ENCODE peak calls at places on chromosomes 3 and 15, in eight cellular contexts. H is transverse colon, D is iPS-NIHi11, R is T-helper 9 cell, K is hepatocyte, O is H7, S is epithelial cell of esophagus, Q is stomach. U is an unnamed sample.

GRCh38 chr3:172135766-172136729 is 96.7 kb downstream of the FNDC3B start:
- DNase-seq in H (no peak), D (no peak), R (no peak), K (no peak), O (no peak), S (peak; percentile 85), Q (no peak), U (no peak)

GRCh38 chr3:125116311-125117069 is 60.7 kb upstream of the HEG1 start:
- DNase-seq in H (no peak), D (peak; percentile 37), R (no peak), K (peak; percentile 41), O (no peak), S (peak; percentile 79), Q (no peak), U (no peak)

GRCh38 chr3:18712713-18713575 is 287.8 kb upstream of the SATB1 start:
- DNase-seq in H (no peak), D (no peak), R (no peak), K (no peak), O (no peak), S (no peak), Q (no peak), U (no peak)

GRCh38 chr15:95620934-95621579 is 709.4 kb upstream of the NR2F2 start:
- DNase-seq in H (no peak), D (no peak), R (no peak), K (no peak), O (no peak), S (peak; percentile 9), Q (no peak), U (no peak)

GRCh38 chr15:74226761-74227540 is 9.2 kb upstream of the CCDC33 start:
- DNase-seq in H (no peak), D (no peak), R (no peak), K (no peak), O (no peak), S (peak; percentile 21), Q (no peak), U (no peak)

GRCh38 chr3:177212278-177212610 is 15.0 kb upstream of the TBL1XR1 start:
- DNase-seq in H (no peak), D (no peak), R (no peak), K (no peak), O (no peak), S (no peak), Q (no peak), U (no peak)

GRCh38 chr3:159870723-159871122 is 117.9 kb upstream of the IL12A start:
- DNase-seq in H (no peak), D (no peak), R (no peak), K (no peak), O (no peak), S (no peak), Q (no peak), U (no peak)

GRCh38 chr15:41970456-41970855 is 1.9 kb downstream of the EHD4 start:
- DNase-seq in H (peak; percentile 6), D (no peak), R (no peak), K (no peak), O (no peak), S (no peak), Q (peak; percentile 9), U (no peak)

GRCh38 chr3:67804089-67804488 is 149.7 kb upstream of the SUCLG2 start:
- DNase-seq in H (no peak), D (peak; percentile 8), R (no peak), K (no peak), O (no peak), S (no peak), Q (no peak), U (no peak)

GRCh38 chr3:23650371-23651140 is 155.2 kb upstream of the UBE2E1 start:
- DNase-seq in H (no peak), D (no peak), R (no peak), K (no peak), O (no peak), S (peak; percentile 92), Q (no peak), U (no peak)

GRCh38 chr3:172309741-172310140 is 138.5 kb downstream of the GHSR start:
- DNase-seq in H (no peak), D (no peak), R (no peak), K (no peak), O (no peak), S (no peak), Q (no peak), U (no peak)

GRCh38 chr3:142604940-142605339 is 8.7 kb downstream of the PLS1 start:
- DNase-seq in H (no peak), D (no peak), R (no peak), K (no peak), O (no peak), S (no peak), Q (no peak), U (no peak)

GRCh38 chr3:5888845-5889244 is 701.3 kb downstream of the EDEM1 start:
- DNase-seq in H (no peak), D (no peak), R (no peak), K (no peak), O (no peak), S (no peak), Q (no peak), U (no peak)

GRCh38 chr3:147945968-147946519 is 536.9 kb downstream of the ZIC1 start:
- DNase-seq in H (peak; percentile 15), D (peak; percentile 32), R (no peak), K (peak; percentile 65), O (peak; percentile 17), S (peak; percentile 49), Q (no peak), U (no peak)

GRCh38 chr15:21260966-21261395 is 179.3 kb downstream of the POTEB3 start:
- DNase-seq in H (no peak), D (no peak), R (no peak), K (peak; percentile 33), O (no peak), S (no peak), Q (no peak), U (no peak)

GRCh38 chr3:48267782-48268181 is 26.9 kb downstream of the ZNF589 start:
- DNase-seq in H (peak; percentile 25), D (no peak), R (no peak), K (peak; percentile 21), O (no peak), S (peak; percentile 39), Q (no peak), U (no peak)

GRCh38 chr15:63832620-63833245 is 1.0 kb downstream of the HERC1 start:
- DNase-seq in H (no peak), D (no peak), R (no peak), K (peak; percentile 13), O (no peak), S (peak; percentile 21), Q (no peak), U (peak; percentile 12)

GRCh38 chr3:194941360-194941955 is 255.8 kb downstream of the FAM43A start:
- DNase-seq in H (no peak), D (no peak), R (no peak), K (no peak), O (peak; percentile 11), S (no peak), Q (no peak), U (no peak)

GRCh38 chr15:98896802-98897732 is 110.5 kb downstream of the PGPEP1L start:
- DNase-seq in H (no peak), D (no peak), R (no peak), K (peak; percentile 86), O (no peak), S (peak; percentile 99), Q (no peak), U (no peak)

GRCh38 chr3:16789344-16790100 is 95.2 kb upstream of the PLCL2 start:
- DNase-seq in H (no peak), D (no peak), R (no peak), K (no peak), O (no peak), S (no peak), Q (no peak), U (no peak)

GRCh38 chr3:50354850-50355249 is 4.2 kb downstream of the CYB561D2 start:
- DNase-seq in H (no peak), D (no peak), R (no peak), K (no peak), O (no peak), S (no peak), Q (no peak), U (no peak)

GRCh38 chr15:56765252-56765651 is 31.9 kb upstream of the ZNF280D start:
- DNase-seq in H (no peak), D (no peak), R (no peak), K (peak; percentile 13), O (no peak), S (no peak), Q (no peak), U (no peak)

GRCh38 chr15:85700767-85701166 is 94.0 kb downstream of the KLHL25 start:
- DNase-seq in H (no peak), D (no peak), R (no peak), K (no peak), O (no peak), S (no peak), Q (no peak), U (no peak)

GRCh38 chr3:100650651-100651611 is 41.5 kb downstream of the ADGRG7 start:
- DNase-seq in H (no peak), D (no peak), R (no peak), K (no peak), O (peak; percentile 12), S (peak; percentile 80), Q (no peak), U (peak; percentile 51)

GRCh38 chr3:49217688-49218470 is 46.5 kb downstream of the KLHDC8B start:
- DNase-seq in H (peak; percentile 8), D (no peak), R (no peak), K (no peak), O (no peak), S (no peak), Q (no peak), U (no peak)

U was measured in naive B cell.